ENCODE peak calls at places on chromosomes 11 and 22, in seven cellular contexts. One of them, this sample, is unnamed.

GRCh38 chr11:8180469-8180868 is 11.6 kb upstream of the RIC3 start:
- DNase-seq in 8988T: no peak
- DNase-seq in hepatocyte: no peak
- DNase-seq in upper lobe of left lung: no peak
- DNase-seq in IMR-90: no peak
- DNase-seq in anterior cingulate cortex: no peak
- DNase-seq in EL: no peak
- DNase-seq in this sample: no peak

GRCh38 chr11:132114185-132114584 is 743.8 kb downstream of the NTM start:
- DNase-seq in hepatocyte: peak; percentile 57
- DNase-seq in EL: no peak
- DNase-seq in anterior cingulate cortex: peak; percentile 8
- DNase-seq in upper lobe of left lung: no peak
- DNase-seq in IMR-90: peak; percentile 25
- DNase-seq in 8988T: no peak
- DNase-seq in this sample: no peak

GRCh38 chr11:706439-706956 is 467 bp downstream of the EPS8L2 start:
- DNase-seq in hepatocyte: peak; percentile 67
- DNase-seq in anterior cingulate cortex: no peak
- DNase-seq in 8988T: no peak
- DNase-seq in upper lobe of left lung: no peak
- DNase-seq in EL: peak; percentile 69
- DNase-seq in IMR-90: peak; percentile 36
- DNase-seq in this sample: no peak

GRCh38 chr22:35521358-35522264 is 19.0 kb upstream of the RASD2 start:
- DNase-seq in EL: peak; percentile 37
- DNase-seq in upper lobe of left lung: no peak
- DNase-seq in anterior cingulate cortex: no peak
- DNase-seq in IMR-90: no peak
- DNase-seq in hepatocyte: no peak
- DNase-seq in 8988T: no peak
- DNase-seq in this sample: no peak

GRCh38 chr22:21457023-21457787 is 10.0 kb upstream of the TMEM191C start:
- DNase-seq in upper lobe of left lung: peak; percentile 70
- DNase-seq in IMR-90: peak; percentile 71
- DNase-seq in hepatocyte: peak; percentile 54
- DNase-seq in 8988T: no peak
- DNase-seq in anterior cingulate cortex: no peak
- DNase-seq in EL: peak; percentile 30
- DNase-seq in this sample: peak; percentile 57

GRCh38 chr22:46250783-46251125 is 661 bp upstream of the CDPF1 start:
- DNase-seq in anterior cingulate cortex: no peak
- DNase-seq in IMR-90: no peak
- DNase-seq in upper lobe of left lung: no peak
- DNase-seq in 8988T: no peak
- DNase-seq in EL: no peak
- DNase-seq in hepatocyte: no peak
- DNase-seq in this sample: no peak

GRCh38 chr11:100981196-100981824 is 148.3 kb downstream of the PGR start:
- DNase-seq in EL: no peak
- DNase-seq in IMR-90: no peak
- DNase-seq in hepatocyte: no peak
- DNase-seq in upper lobe of left lung: no peak
- DNase-seq in anterior cingulate cortex: no peak
- DNase-seq in 8988T: no peak
- DNase-seq in this sample: peak; percentile 10

GRCh38 chr11:108224908-108225786 is 2.3 kb downstream of the ATM start:
- DNase-seq in upper lobe of left lung: peak; percentile 18
- DNase-seq in EL: no peak
- DNase-seq in IMR-90: no peak
- DNase-seq in 8988T: no peak
- DNase-seq in anterior cingulate cortex: no peak
- DNase-seq in hepatocyte: no peak
- DNase-seq in this sample: no peak

GRCh38 chr11:47768090-47768620 is 1.0 kb upstream of the FNBP4 start:
- DNase-seq in IMR-90: peak; percentile 61
- DNase-seq in EL: peak; percentile 84
- DNase-seq in anterior cingulate cortex: peak; percentile 62
- DNase-seq in 8988T: peak; percentile 46
- DNase-seq in hepatocyte: peak; percentile 61
- DNase-seq in upper lobe of left lung: no peak
- DNase-seq in this sample: peak; percentile 78

GRCh38 chr11:63020671-63021255 is 5.1 kb upstream of the SLC22A8 start:
- DNase-seq in IMR-90: no peak
- DNase-seq in 8988T: peak; percentile 71
- DNase-seq in anterior cingulate cortex: peak; percentile 29
- DNase-seq in upper lobe of left lung: peak; percentile 60
- DNase-seq in EL: peak; percentile 15
- DNase-seq in hepatocyte: no peak
- DNase-seq in this sample: no peak

GRCh38 chr22:42856179-42856864 is 751 bp downstream of the ARFGAP3 start:
- DNase-seq in anterior cingulate cortex: no peak
- DNase-seq in EL: peak; percentile 43
- DNase-seq in IMR-90: peak; percentile 22
- DNase-seq in 8988T: no peak
- DNase-seq in upper lobe of left lung: peak; percentile 85
- DNase-seq in hepatocyte: peak; percentile 76
- DNase-seq in this sample: peak; percentile 19

GRCh38 chr22:46549565-46549840 is 12.1 kb upstream of the CELSR1 start:
- DNase-seq in anterior cingulate cortex: no peak
- DNase-seq in 8988T: no peak
- DNase-seq in EL: no peak
- DNase-seq in upper lobe of left lung: no peak
- DNase-seq in hepatocyte: no peak
- DNase-seq in IMR-90: no peak
- DNase-seq in this sample: no peak

GRCh38 chr11:134682577-134682976 is 270.5 kb upstream of the B3GAT1 start:
- DNase-seq in upper lobe of left lung: no peak
- DNase-seq in EL: no peak
- DNase-seq in 8988T: no peak
- DNase-seq in IMR-90: no peak
- DNase-seq in anterior cingulate cortex: no peak
- DNase-seq in hepatocyte: no peak
- DNase-seq in this sample: no peak

GRCh38 chr22:45910928-45911467 is 66.0 kb downstream of the WNT7B start:
- DNase-seq in anterior cingulate cortex: no peak
- DNase-seq in EL: no peak
- DNase-seq in hepatocyte: no peak
- DNase-seq in 8988T: no peak
- DNase-seq in upper lobe of left lung: peak; percentile 76
- DNase-seq in IMR-90: no peak
- DNase-seq in this sample: no peak

GRCh38 chr11:64715756-64716470 is 7.1 kb downstream of the NRXN2 start:
- DNase-seq in hepatocyte: no peak
- DNase-seq in 8988T: no peak
- DNase-seq in IMR-90: no peak
- DNase-seq in upper lobe of left lung: no peak
- DNase-seq in anterior cingulate cortex: no peak
- DNase-seq in EL: no peak
- DNase-seq in this sample: no peak

GRCh38 chr11:93519179-93519578 is 24.0 kb downstream of the SMCO4 start:
- DNase-seq in IMR-90: no peak
- DNase-seq in 8988T: no peak
- DNase-seq in hepatocyte: no peak
- DNase-seq in EL: no peak
- DNase-seq in upper lobe of left lung: no peak
- DNase-seq in anterior cingulate cortex: no peak
- DNase-seq in this sample: no peak

GRCh38 chr22:29630180-29630498 is 26.7 kb downstream of the NF2 start:
- DNase-seq in EL: no peak
- DNase-seq in anterior cingulate cortex: no peak
- DNase-seq in IMR-90: no peak
- DNase-seq in hepatocyte: no peak
- DNase-seq in 8988T: no peak
- DNase-seq in upper lobe of left lung: no peak
- DNase-seq in this sample: no peak

GRCh38 chr22:20413217-20414058 is 19.5 kb downstream of the ZNF74 start:
- DNase-seq in upper lobe of left lung: no peak
- DNase-seq in EL: no peak
- DNase-seq in hepatocyte: no peak
- DNase-seq in anterior cingulate cortex: no peak
- DNase-seq in IMR-90: no peak
- DNase-seq in 8988T: no peak
- DNase-seq in this sample: no peak

This sample was measured in iris pigment epithelial cell.